ENCODE peak calls at places on chromosomes 11 and 22, in six cellular contexts. C, K, O, Q, U and J are unnamed samples.

GRCh38 chr22:27086080-27086479 is 428.7 kb downstream of the MIAT start:
- DNase-seq in O (no peak), U (no peak), C (no peak), Q (no peak), K (no peak), J (no peak)

GRCh38 chr11:106990322-106990721 is 28.0 kb downstream of the GUCY1A2 start:
- DNase-seq in K (no peak), U (no peak), Q (no peak), O (no peak), C (peak), J (no peak)

GRCh38 chr11:110909331-110909730 is 197.1 kb upstream of the ARHGAP20 start:
- DNase-seq in Q (no peak), O (no peak), U (no peak), C (no peak), K (no peak), J (no peak)

GRCh38 chr22:34976474-34976873 is 89.5 kb upstream of the ISX start:
- DNase-seq in O (no peak), K (no peak), Q (no peak), U (no peak), C (no peak), J (no peak)

GRCh38 chr11:130127509-130127908 is 32.1 kb upstream of the ST14 start:
- DNase-seq in K (no peak), U (no peak), Q (no peak), O (no peak), C (no peak), J (no peak)

GRCh38 chr22:48177591-48177990 is 1415.1 kb downstream of the TBC1D22A start:
- DNase-seq in O (no peak), K (no peak), U (no peak), C (no peak), Q (no peak), J (no peak)

GRCh38 chr11:1307163-1307870 is 2.1 kb downstream of the TOLLIP start:
- DNase-seq in Q (no peak), K (no peak), U (peak), C (peak), O (no peak), J (no peak)

GRCh38 chr11:130891326-130891725 is 25.0 kb downstream of the SNX19 start:
- DNase-seq in C (no peak), U (no peak), K (no peak), Q (no peak), O (no peak), J (no peak)

GRCh38 chr11:5605849-5606248 is 9.4 kb downstream of the TRIM6 start:
- DNase-seq in Q (no peak), U (no peak), C (no peak), K (no peak), O (peak), J (no peak)

GRCh38 chr11:20154381-20154780 is 5.9 kb downstream of the DBX1 start:
- DNase-seq in K (no peak), C (no peak), O (no peak), U (no peak), Q (no peak), J (no peak)

GRCh38 chr11:62245271-62245753 is 3.3 kb downstream of the SCGB1D2 start:
- DNase-seq in Q (peak), U (peak), K (no peak), C (peak), O (peak), J (peak)

GRCh38 chr22:39242389-39242808 is 2.4 kb downstream of the PDGFB start:
- DNase-seq in U (no peak), K (no peak), Q (no peak), C (peak), O (no peak), J (no peak)

GRCh38 chr11:113242767-113243397 is 71.5 kb upstream of the TTC12 start:
- DNase-seq in O (peak), K (no peak), Q (peak), C (no peak), U (no peak), J (no peak)

GRCh38 chr11:133181672-133182071 is 350.6 kb downstream of the OPCML start:
- DNase-seq in C (no peak), U (no peak), Q (no peak), K (no peak), O (no peak), J (no peak)

GRCh38 chr11:56876621-56877312 is 111.9 kb upstream of the OR5AK2 start:
- DNase-seq in Q (no peak), O (peak), C (no peak), K (no peak), U (no peak), J (no peak)

GRCh38 chr11:125990244-125990643 is 44.4 kb downstream of the VSIG10L2 start:
- DNase-seq in K (no peak), C (no peak), O (peak), Q (no peak), U (no peak), J (no peak)

GRCh38 chr11:123235117-123235686 is 40.2 kb upstream of the CLMP start:
- DNase-seq in U (no peak), K (peak), C (peak), Q (peak), O (peak), J (no peak)

GRCh38 chr11:27681664-27682063 is 18.6 kb downstream of the BDNF start:
- DNase-seq in U (no peak), O (no peak), C (no peak), K (no peak), Q (no peak), J (no peak)

GRCh38 chr11:117195208-117195607 is 4.0 kb upstream of the TAGLN start:
- DNase-seq in K (no peak), Q (no peak), U (no peak), C (no peak), O (no peak), J (no peak)

GRCh38 chr11:131195801-131196517 is 174.5 kb upstream of the NTM start:
- DNase-seq in O (peak), Q (no peak), U (no peak), C (peak), K (no peak), J (no peak)

GRCh38 chr11:61895046-61895717 is 3.8 kb upstream of the FADS3 start:
- DNase-seq in C (no peak), U (no peak), K (no peak), O (no peak), Q (no peak), J (no peak)

GRCh38 chr22:22691716-22692701 is 47.6 kb downstream of the GGTLC2 start:
- DNase-seq in O (peak), C (no peak), U (no peak), K (no peak), Q (no peak), J (no peak)

GRCh38 chr11:68727783-68728182 is 23.5 kb downstream of the TESMIN start:
- DNase-seq in K (no peak), O (peak), C (no peak), Q (no peak), U (no peak), J (no peak)

GRCh38 chr11:57458410-57459111 is 1.8 kb upstream of the RTN4RL2 start:
- DNase-seq in Q (peak), C (peak), K (no peak), U (peak), O (no peak), J (peak)

GRCh38 chr11:115194798-115195101 is 309.5 kb downstream of the CADM1 start:
- DNase-seq in C (no peak), Q (no peak), K (no peak), O (no peak), U (no peak), J (no peak)

GRCh38 chr11:64233913-64234839 is at the start of gene VEGFB:
- DNase-seq in K (no peak), Q (no peak), O (no peak), C (peak), U (peak), J (peak)

GRCh38 chr11:76776472-76776871 is 6.7 kb upstream of the TSKU start:
- DNase-seq in C (no peak), O (no peak), U (no peak), Q (no peak), K (no peak), J (no peak)

GRCh38 chr11:125431009-125431408 is 65.1 kb downstream of the FEZ1 start:
- DNase-seq in Q (no peak), C (no peak), K (no peak), O (no peak), U (no peak), J (no peak)

GRCh38 chr22:49113758-49114157 is 713.9 kb downstream of the BRD1 start:
- DNase-seq in O (no peak), Q (no peak), C (no peak), U (no peak), K (no peak), J (no peak)

GRCh38 chr11:11215944-11216343 is 137.1 kb downstream of the CSNK2A3 start:
- DNase-seq in U (no peak), Q (no peak), K (no peak), C (no peak), O (no peak), J (no peak)

GRCh38 chr11:57001674-57002401 is 13.1 kb downstream of the OR5AK2 start:
- DNase-seq in C (no peak), O (peak), K (no peak), U (no peak), Q (no peak), J (no peak)

GRCh38 chr11:92224394-92225205 is at the start of gene FAT3:
- DNase-seq in Q (peak), U (peak), C (peak), O (peak), K (no peak), J (peak)

GRCh38 chr11:72534859-72535547 is 100.7 kb upstream of the CLPB start:
- DNase-seq in Q (no peak), K (peak), C (no peak), U (no peak), O (peak), J (no peak)

GRCh38 chr22:17436981-17437410 is 67.7 kb downstream of the CECR2 start:
- DNase-seq in K (no peak), Q (no peak), C (no peak), O (no peak), U (no peak), J (no peak)

GRCh38 chr11:27592111-27592780 is 85.7 kb upstream of the LIN7C start:
- DNase-seq in U (no peak), Q (no peak), O (peak), C (no peak), K (no peak), J (no peak)

DNA sequence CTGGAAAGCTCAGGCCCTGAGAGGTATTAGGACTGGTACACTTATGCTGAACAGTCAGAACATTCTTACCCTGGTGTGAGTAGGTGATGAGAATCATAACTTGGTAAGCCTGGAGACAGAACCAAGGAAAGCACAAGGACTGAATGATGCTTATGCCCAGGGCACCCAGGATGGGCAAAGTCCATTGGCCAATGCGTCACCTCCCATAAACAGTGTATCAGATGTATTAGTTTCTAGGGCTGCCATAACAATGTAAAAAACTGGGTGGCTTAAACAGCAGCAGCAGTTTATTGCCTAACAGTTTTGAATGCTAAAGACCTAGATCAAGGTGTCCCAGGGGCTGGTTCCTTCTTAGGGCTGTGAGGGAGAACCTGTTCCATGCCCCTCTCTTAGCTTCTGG is 107.0 kb downstream of the FAR1 start:
- DNase-seq in Q (no peak), C (no peak), O (no peak), K (no peak), U (no peak), J (no peak)
- TF ChIP-seq CTCF in Q (no peak), C (no peak), O (no peak), K (no peak), U (no peak), J (no peak)

GRCh38 chr11:118634435-118635236 is 27.2 kb downstream of the PHLDB1 start:
- DNase-seq in K (no peak), O (peak), U (no peak), Q (peak), C (peak), J (peak)
- TF ChIP-seq CTCF in K (peak), O (no peak), U (no peak), Q (no peak), C (no peak), J (peak)

DNA sequence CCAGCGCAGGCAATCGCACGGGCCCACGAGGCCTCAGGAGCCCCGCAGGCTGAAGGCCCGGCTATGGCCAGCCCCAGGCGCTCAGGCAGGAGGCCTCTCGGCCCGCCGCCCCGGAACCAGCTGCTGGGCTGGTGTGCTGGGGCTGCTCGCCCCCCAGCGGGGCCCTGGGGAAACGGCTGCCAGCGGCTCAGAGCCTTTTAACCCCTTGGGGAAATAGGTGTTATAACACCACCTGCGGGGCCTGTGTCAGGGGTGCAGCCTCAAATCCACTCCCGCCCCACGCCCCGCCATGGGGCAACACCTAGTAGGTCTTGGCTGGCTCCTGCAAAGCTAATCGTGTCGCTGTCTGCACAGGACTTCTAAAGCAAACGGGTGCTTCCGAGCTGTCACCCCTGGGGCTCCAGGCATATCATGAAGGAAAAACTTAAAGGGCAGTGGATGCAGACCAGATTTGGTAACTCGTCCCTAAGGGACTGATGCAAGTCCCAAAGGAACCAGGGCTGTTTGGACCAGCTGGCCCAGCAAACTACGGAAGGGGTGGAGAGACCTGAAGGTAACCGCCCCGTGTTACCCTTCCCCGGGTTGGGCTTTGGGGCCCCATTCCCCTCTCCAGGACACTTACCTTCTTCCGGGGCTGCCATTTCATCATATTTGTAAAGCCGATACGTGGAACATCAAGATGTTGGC is 237.2 kb downstream of the TTC28 start:
- DNase-seq in Q (peak), K (peak), O (peak), C (peak), U (peak), J (peak)
- TF ChIP-seq CTCF in Q (peak), K (peak), O (peak), C (peak), U (peak), J (peak)

DNA sequence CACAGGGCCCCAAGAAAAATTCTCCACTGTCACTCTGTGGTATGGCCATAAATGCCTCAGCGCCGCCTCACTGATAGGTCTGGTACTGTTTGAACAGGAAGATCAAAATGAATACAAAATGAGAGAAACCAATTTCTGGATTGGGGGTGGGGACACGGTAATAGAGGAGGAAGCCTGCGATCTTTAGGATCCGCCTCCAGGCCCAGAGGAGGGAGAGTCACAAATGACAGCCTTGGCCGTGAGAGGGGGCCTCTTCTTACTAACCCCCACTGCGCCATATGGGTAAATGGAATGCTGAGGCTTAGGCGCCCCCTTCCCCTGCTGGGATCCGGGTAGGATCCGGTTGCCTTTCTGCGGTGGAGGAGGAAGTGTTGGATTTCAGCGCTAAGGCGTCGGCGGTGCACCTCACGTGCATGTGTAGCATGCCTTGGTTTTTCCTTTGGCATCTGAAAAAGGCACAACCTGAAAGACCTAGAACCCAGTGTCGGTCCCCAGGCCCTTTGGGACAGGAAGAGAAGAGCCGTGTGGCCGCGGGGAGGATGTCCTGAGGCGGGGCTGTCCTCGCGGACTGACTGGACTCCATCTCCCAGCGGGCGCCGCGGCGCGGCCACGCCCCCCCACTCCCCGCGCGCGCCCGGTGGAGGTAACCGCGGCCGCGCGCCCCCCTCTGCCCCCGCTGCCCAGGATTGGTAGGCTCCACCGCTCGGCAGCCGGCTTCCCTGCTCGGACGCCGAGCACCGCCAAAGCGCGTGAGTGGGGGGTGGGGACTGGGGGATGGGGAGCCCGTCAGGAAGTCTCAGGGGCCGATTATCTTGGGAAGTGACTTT is 718 bp upstream of the MADD start:
- DNase-seq in Q (peak), O (peak), U (peak), K (peak), C (peak), J (peak)
- TF ChIP-seq CTCF in Q (no peak), O (peak), U (no peak), K (no peak), C (no peak), J (no peak)

GRCh38 chr11:13294178-13294577 is 16.6 kb downstream of the BMAL1 start:
- DNase-seq in U (no peak), Q (no peak), O (no peak), C (no peak), K (no peak), J (no peak)

GRCh38 chr11:13291794-13292193 is 14.2 kb downstream of the BMAL1 start:
- DNase-seq in O (no peak), C (no peak), Q (no peak), U (no peak), K (no peak), J (no peak)

GRCh38 chr11:13294771-13295579 is 17.4 kb downstream of the BMAL1 start:
- DNase-seq in O (no peak), C (no peak), Q (no peak), U (no peak), K (no peak), J (no peak)

GRCh38 chr11:13291361-13291760 is 13.8 kb downstream of the BMAL1 start:
- DNase-seq in C (no peak), Q (no peak), U (no peak), O (no peak), K (no peak), J (no peak)

GRCh38 chr11:13292970-13293369 is 15.4 kb downstream of the BMAL1 start:
- DNase-seq in K (no peak), Q (no peak), C (no peak), U (no peak), O (no peak), J (no peak)
- TF ChIP-seq CTCF in K (no peak), Q (no peak), C (no peak), U (no peak), O (no peak), J (no peak)

GRCh38 chr11:65354265-65355012 is at the start of gene TIGD3:
- DNase-seq in C (peak), Q (peak), K (peak), O (peak), U (peak), J (peak)
- TF ChIP-seq CTCF in C (no peak), Q (no peak), K (no peak), O (no peak), U (no peak), J (no peak)

DNA sequence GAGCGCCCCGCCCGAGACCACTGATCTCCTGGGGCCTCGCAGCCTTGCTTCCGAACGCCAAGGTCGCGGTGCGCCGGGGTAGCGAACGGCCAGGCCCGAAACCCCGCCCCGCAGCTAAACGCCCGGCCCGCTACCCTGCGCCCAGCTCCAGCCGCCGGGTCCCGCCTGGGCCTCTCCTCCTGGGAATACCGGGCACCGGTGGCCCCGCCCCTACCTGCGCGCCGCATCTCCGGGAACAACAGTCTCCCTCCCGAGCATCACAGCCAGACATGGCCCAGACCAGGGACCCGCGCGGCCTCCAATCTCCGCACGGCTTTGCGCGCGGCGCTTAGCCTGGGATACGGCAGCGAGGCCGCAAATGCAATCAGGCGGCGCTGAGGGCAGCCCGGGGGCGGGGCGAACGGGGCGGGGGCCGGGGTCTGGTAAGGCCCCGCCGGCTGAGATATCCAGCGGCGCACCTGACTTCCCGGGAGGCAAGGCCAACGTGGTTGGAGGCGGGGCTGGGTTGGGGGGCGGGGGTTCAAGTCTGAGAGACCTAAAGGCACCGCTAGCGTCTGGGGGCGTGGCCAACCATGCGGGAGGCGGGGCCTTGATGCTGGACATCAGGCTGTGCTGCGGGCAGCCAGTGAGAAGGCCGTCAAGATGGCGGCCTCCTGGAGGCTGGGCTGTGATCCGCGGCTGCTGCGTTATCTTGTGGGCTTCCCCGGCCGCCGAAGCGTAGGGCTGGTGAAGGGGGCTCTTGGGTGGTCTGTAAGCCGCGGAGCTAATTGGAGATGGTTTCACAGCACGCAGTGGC is at the start of the genes APIP and PDHX:
- DNase-seq in C (peak), Q (peak), U (peak), K (peak), O (peak), J (peak)
- TF ChIP-seq CTCF in C (no peak), Q (no peak), U (no peak), K (no peak), O (no peak), J (no peak)